ENCODE peak calls at places on chromosomes 3 and 15, in five cellular contexts. R is A549, L is tibial artery, N is body of pancreas, K is fibroblast of lung. G is an unnamed sample.

GRCh38 chr3:12195231-12195630 is 36.5 kb upstream of the TIMP4 start:
- DNase-seq in K (peak), N (no peak), L (no peak), R (no peak), G (no peak)

GRCh38 chr3:142888484-142889262 is at the start of gene PCOLCE2:
- DNase-seq in K (peak), R (peak), N (peak), L (peak), G (no peak)

GRCh38 chr3:87247086-87247781 is 20.1 kb downstream of the CHMP2B start:
- DNase-seq in K (no peak), R (no peak), L (no peak), N (no peak), G (no peak)

GRCh38 chr15:29570931-29571727 is 251.1 kb downstream of the TJP1 start:
- DNase-seq in R (peak), L (no peak), K (peak), N (peak), G (peak)

GRCh38 chr15:78617131-78617915 is 3.5 kb downstream of the CHRNA3 start:
- DNase-seq in N (no peak), K (no peak), R (no peak), L (peak), G (no peak)

GRCh38 chr3:184626942-184627341 is 65.4 kb downstream of the EPHB3 start:
- DNase-seq in N (no peak), K (no peak), L (no peak), R (no peak), G (no peak)

GRCh38 chr3:179898024-179898423 is 138.7 kb downstream of the PEX5L start:
- DNase-seq in N (peak), R (peak), L (no peak), K (peak), G (peak)

GRCh38 chr15:71591057-71591456 is 219.3 kb upstream of the NR2E3 start:
- DNase-seq in L (no peak), K (no peak), R (peak), N (no peak), G (no peak)

GRCh38 chr15:34155859-34156258 is 54.0 kb downstream of the PGBD4 start:
- DNase-seq in K (no peak), R (no peak), N (no peak), L (no peak), G (no peak)

GRCh38 chr15:40879609-40880008 is 5.6 kb upstream of the RHOV start:
- DNase-seq in N (no peak), L (no peak), K (no peak), R (no peak), G (no peak)

GRCh38 chr3:65714138-65714537 is 324.6 kb downstream of the MAGI1 start:
- DNase-seq in L (peak), K (peak), R (no peak), N (no peak), G (peak)

GRCh38 chr15:51844747-51845426 is 15.4 kb downstream of the TMOD3 start:
- DNase-seq in N (no peak), R (no peak), K (no peak), L (no peak), G (no peak)

GRCh38 chr15:63089260-63090043 is 32.2 kb upstream of the LACTB start:
- DNase-seq in L (no peak), K (peak), N (no peak), R (peak), G (peak)

DNA sequence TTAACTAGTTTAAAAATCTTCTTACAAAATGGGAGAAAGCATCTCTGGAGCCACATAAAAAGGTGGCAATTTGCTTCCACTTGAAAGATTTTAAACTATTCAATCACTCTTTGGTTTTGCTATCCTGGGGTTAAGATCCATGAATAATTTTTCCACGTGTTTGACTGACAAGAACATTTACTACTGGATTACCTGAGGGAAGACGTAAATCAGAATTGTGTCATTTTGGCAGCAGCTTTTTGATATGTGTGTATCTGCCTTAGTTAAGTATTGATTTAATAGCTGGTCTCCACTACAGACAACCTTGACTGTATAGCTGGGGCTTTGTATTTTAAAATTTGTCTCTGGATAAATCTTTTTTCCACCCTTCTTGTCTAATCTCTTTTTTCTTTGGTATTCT is 228.3 kb downstream of the EPHA3 start:
- DNase-seq in N (no peak), R (no peak), L (no peak), K (no peak), G (no peak)
- H3K4me3 ChIP-seq in N (no peak), R (no peak), L (no peak), K (no peak), G (no peak)

GRCh38 chr3:3015472-3016089 is 94.6 kb downstream of the IL5RA start:
- DNase-seq in L (no peak), K (peak), N (no peak), R (no peak), G (peak)
- TF ChIP-seq CTCF in L (no peak), K (no peak), N (peak), R (peak), G (no peak)

GRCh38 chr3:64026346-64026745 is 3.1 kb upstream of the PSMD6 start:
- DNase-seq in R (no peak), L (no peak), K (no peak), N (no peak), G (no peak)

GRCh38 chr3:64023187-64023860 is at the start of gene PSMD6:
- DNase-seq in K (peak), N (peak), L (peak), R (peak), G (peak)

GRCh38 chr3:64027708-64028107 is 4.4 kb upstream of the PSMD6 start:
- DNase-seq in K (no peak), L (no peak), R (no peak), N (no peak), G (no peak)

GRCh38 chr3:64022451-64023186 is 675 bp downstream of the PSMD6 start:
- DNase-seq in L (no peak), N (peak), R (no peak), K (peak), G (peak)

DNA sequence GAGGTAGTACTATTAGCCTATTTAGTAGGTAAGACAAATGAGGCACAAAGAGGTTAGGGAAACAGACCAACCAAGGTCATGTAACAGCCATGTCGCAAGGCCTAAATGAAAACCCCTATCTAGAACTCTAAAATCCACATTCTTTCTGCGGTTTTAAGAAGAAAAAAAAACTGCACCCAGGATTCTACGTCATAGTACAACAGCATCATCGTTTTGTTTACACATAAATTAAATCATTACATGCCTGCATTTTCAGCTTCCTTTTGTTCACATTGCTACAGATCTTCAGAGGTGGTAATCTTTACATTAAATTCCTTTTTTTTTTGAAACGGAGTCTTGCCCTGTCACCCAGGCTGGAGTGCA is 548 bp upstream of the PSMD6 start:
- DNase-seq in L (no peak), R (no peak), N (no peak), K (no peak), G (peak)
- H3K4me3 ChIP-seq in L (peak), R (peak), N (no peak), K (peak), G (no peak)

DNA sequence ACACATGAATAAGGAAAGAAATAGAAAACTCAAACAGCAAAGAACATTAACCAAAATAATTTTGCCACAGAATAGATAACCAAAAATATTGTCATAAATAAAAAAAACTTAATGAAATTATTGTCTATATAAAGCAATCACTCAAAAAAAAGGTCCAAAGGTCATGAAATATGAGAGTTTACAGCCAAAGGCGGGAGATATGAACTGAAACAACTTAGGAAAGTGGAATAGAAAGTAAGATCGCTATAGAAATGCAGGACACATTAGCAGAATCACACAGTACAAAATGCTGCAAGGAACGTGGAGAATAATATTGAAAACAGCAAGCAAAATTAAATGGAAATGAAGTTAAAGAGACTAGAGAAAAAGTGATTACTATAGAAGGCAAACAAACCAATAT is 375.0 kb upstream of the ARHGEF26 start:
- DNase-seq in R (no peak), L (no peak), K (no peak), N (no peak), G (no peak)
- TF ChIP-seq CTCF in R (no peak), L (no peak), K (no peak), N (no peak), G (no peak)

DNA sequence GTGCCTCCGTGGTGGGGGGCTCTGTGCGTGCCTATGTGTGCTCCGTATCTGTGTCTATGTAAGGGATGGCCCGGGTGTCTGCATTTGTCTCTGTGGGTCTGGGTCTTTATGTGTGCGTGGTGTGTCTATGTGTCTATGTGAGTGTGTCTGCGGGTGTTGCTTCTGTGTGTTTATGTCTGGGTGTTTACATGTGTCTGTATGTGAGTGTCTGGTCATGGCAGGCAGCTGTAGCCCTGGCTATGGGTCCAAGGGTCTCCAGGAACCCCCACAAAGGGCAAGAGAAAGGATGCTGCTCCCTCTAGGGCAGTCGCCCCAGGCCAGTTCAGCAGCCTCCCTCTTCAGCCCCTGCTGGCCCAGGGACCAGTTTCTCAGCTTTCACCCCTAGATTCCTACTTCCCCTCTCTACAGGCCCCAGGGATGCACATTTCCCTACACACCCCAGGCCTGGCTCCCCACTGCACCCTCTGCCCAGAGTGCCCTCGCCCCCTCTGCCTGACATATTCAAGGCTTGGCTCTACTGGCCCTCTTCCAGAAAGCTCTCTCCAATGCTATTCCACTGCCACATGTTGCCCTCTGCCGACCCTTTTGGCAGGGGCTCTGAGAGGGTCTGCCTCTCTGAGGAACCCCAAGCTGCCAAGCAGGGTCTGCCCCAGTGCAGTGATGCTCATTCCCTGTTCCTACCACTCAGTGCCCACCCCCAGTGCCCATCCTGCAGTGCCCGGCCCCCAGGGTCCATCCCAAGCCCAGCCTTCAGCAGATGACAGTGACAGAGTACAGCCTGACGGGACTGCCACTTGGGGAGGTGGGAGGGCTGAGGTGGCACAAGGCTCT is 1.0 kb upstream of the MYL3 start:
- DNase-seq in R (no peak), L (peak), K (no peak), N (no peak), G (no peak)
- H3K4me3 ChIP-seq in R (no peak), L (no peak), K (no peak), N (no peak), G (no peak)

GRCh38 chr3:113136071-113136470 is 75.3 kb upstream of the BOC start:
- DNase-seq in K (no peak), R (peak), N (no peak), L (no peak), G (peak)
- TF ChIP-seq CTCF in K (peak), R (peak), N (peak), L (peak), G (peak)

DNA sequence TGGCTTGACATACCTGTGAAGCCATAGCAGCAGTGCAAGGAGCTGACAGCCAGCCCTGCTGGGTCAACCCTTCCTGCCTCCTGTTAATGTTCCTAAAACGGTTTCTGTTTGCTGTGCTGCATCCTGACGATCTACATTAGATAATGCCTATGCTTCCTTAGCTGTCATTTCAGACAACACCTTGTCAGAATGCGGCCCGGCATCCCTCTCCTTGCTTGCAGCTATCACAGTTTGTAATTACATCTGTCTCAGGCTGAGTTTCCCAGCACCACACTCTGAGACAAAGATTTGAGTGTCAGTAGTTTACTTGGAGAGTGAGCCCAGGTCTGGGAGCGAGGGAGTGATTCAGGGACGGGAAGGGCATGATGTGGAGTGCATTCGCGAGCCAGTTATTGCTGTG is 9.0 kb downstream of the TRH start:
- DNase-seq in K (no peak), L (no peak), R (no peak), N (no peak), G (no peak)
- H3K4me3 ChIP-seq in K (no peak), L (no peak), R (no peak), N (no peak), G (no peak)

GRCh38 chr3:127650236-127650635 is 21.3 kb downstream of the PODXL2 start:
- DNase-seq in K (no peak), L (no peak), R (no peak), N (no peak), G (no peak)
- TF ChIP-seq CTCF in K (no peak), L (no peak), R (no peak), N (no peak), G (no peak)

DNA sequence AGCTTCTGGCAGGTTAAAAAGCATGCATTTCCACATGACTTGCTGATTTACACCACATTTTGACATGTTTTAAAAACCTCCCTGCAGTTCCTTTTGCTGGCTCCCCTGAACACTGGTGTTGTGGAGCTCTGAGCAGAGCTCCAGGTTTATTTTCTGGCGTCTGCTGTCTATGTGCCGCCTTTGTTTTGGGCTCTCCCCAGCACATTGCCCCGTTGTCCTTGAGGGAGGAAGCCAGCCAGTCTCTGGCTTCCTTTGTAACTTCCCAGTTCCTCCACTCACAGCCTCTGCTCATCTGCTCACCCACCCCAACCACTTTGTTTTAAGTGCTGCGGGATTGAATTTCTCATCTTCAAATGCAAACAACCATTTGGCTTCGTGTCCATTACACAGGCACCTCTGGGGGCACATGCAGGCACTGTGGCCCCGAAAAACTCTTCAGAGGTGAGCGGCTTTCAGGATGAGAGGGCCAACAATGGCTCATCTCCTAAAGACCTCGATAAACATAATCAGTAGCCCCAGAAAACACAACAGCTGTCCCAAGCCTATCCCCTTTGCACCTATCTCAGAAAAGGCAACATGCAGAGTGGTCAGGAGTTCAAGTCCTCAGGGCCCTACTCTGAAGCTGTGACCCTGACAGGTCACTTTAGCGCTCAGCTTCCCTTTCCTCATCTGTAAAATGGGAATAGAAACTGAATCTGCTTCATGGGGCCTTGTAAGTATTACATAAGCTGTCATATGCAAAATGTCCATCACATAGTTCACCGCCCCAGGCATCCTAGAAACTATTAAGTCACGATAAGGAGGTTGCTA is 1.4 kb upstream of the MEF2A start:
- DNase-seq in R (no peak), L (no peak), K (peak), N (peak), G (peak)
- H3K4me3 ChIP-seq in R (peak), L (peak), K (no peak), N (no peak), G (peak)

GRCh38 chr3:46935168-46935858 is 41.2 kb downstream of the CCDC12 start:
- DNase-seq in R (peak), K (peak), N (peak), L (peak), G (peak)
- TF ChIP-seq CTCF in R (peak), K (peak), N (peak), L (peak), G (peak)